ENCODE peak calls at places on chromosomes 13 and 19, in five cellular contexts. Z, L, M, W and D are unnamed samples.

GRCh38 chr13:97130201-97130600 is 91.9 kb upstream of the MBNL2 start:
- DNase-seq in Z (no peak), L (no peak), M (no peak), W (no peak), D (no peak)

GRCh38 chr19:15223649-15224371 is 8.4 kb downstream of the EPHX3 start:
- DNase-seq in Z (no peak), L (no peak), M (peak), W (no peak), D (no peak)

GRCh38 chr19:19554074-19555023 is 16.3 kb downstream of the CILP2 start:
- DNase-seq in Z (no peak), L (no peak), M (peak), W (no peak), D (no peak)

GRCh38 chr19:19459707-19460251 is 54.3 kb downstream of the GATAD2A start:
- DNase-seq in Z (no peak), L (no peak), M (peak), W (no peak), D (no peak)

GRCh38 chr13:44734204-44734707 is 158.1 kb upstream of the TSC22D1 start:
- DNase-seq in Z (no peak), L (peak), M (peak), W (peak), D (no peak)

GRCh38 chr19:12984683-12985048 is 10.6 kb upstream of the NFIX start:
- DNase-seq in Z (no peak), L (no peak), M (no peak), W (no peak), D (no peak)

GRCh38 chr19:55188620-55189019 is 8.5 kb upstream of the SYT5 start:
- DNase-seq in Z (no peak), L (no peak), M (no peak), W (no peak), D (no peak)

GRCh38 chr13:85497652-85498051 is 301.6 kb downstream of the SLITRK6 start:
- DNase-seq in Z (no peak), L (no peak), M (peak), W (no peak), D (peak)

GRCh38 chr19:21022996-21023395 is 2.5 kb downstream of the ZNF430 start:
- DNase-seq in Z (no peak), L (no peak), M (peak), W (no peak), D (peak)

GRCh38 chr19:5224480-5224879 is 116.1 kb downstream of the PTPRS start:
- DNase-seq in Z (no peak), L (no peak), M (no peak), W (no peak), D (no peak)

GRCh38 chr19:38142176-38143035 is 81.6 kb downstream of the DPF1 start:
- DNase-seq in Z (no peak), L (no peak), M (peak), W (peak), D (no peak)

GRCh38 chr19:51784109-51784785 is 10.7 kb upstream of the FPR3 start:
- DNase-seq in Z (no peak), L (no peak), M (peak), W (no peak), D (no peak)

GRCh38 chr19:49490287-49491029 is 3.0 kb downstream of the RPL13A start:
- DNase-seq in Z (no peak), L (no peak), M (no peak), W (no peak), D (no peak)

GRCh38 chr19:22945560-22945959 is 57.4 kb downstream of the ZNF728 start:
- DNase-seq in Z (no peak), L (no peak), M (peak), W (no peak), D (no peak)

GRCh38 chr13:95676100-95676774 is 702 bp upstream of the DNAJC3 start:
- DNase-seq in Z (no peak), L (peak), M (peak), W (peak), D (no peak)

GRCh38 chr19:42422576-42423461 is 4.4 kb downstream of the LIPE start:
- DNase-seq in Z (no peak), L (no peak), M (no peak), W (no peak), D (no peak)

GRCh38 chr13:35743165-35743564 is 266.7 kb upstream of the MAB21L1 start:
- DNase-seq in Z (no peak), L (no peak), M (no peak), W (no peak), D (no peak)
- H3K27ac ChIP-seq in Z (no peak), L (no peak), M (no peak), W (no peak), D (no peak)

GRCh38 chr13:62721893-62722292 is 1306.2 kb upstream of the PCDH20 start:
- DNase-seq in Z (no peak), L (no peak), M (no peak), W (no peak), D (no peak)
- H3K27ac ChIP-seq in Z (no peak), L (no peak), M (no peak), W (no peak), D (no peak)

GRCh38 chr13:109160887-109161669 is 531.7 kb downstream of the MYO16 start:
- DNase-seq in Z (no peak), L (no peak), M (no peak), W (no peak), D (no peak)
- H3K27ac ChIP-seq in Z (no peak), L (no peak), M (no peak), W (no peak), D (peak)

GRCh38 chr13:106701810-106702341 is 133.9 kb upstream of the ARGLU1 start:
- DNase-seq in Z (no peak), L (no peak), M (no peak), W (no peak), D (no peak)
- H3K27ac ChIP-seq in Z (no peak), L (no peak), M (no peak), W (no peak), D (no peak)

DNA sequence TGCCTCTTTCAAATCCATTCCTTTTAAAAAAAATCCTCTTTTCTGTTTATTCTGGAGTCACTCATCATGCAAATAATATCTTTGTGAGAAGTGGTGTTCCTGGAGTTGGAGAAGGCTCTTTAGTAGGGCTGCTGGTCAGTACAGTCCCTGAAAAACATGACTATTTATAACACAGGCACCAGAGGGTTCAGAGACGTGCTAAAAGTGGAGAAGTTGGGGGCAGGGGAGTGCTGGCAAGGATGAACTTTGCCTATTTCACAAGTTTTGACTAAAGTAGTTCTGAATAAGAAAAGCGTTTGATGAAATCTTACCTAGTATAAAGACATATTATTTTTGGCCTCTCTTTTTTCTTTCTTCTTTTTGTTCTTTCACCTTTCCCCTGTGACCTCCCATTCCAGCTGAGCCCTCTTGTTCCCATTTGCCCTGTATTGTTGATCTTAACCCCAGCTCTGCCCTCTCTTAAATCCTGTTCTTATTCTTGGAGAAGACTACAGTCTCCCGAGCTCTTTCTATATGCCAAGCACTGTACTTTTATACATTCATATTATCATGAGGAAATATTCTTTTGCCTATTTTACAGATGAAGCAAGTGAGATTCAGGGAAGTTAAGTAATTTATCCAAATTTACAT is 129.1 kb downstream of the TM9SF2 start:
- DNase-seq in Z (no peak), L (no peak), M (no peak), W (no peak), D (no peak)
- H3K27ac ChIP-seq in Z (no peak), L (no peak), M (no peak), W (no peak), D (no peak)

GRCh38 chr19:30371157-30371845 is 883 bp upstream of the ZNF536 start:
- DNase-seq in Z (no peak), L (no peak), M (no peak), W (no peak), D (no peak)
- H3K27ac ChIP-seq in Z (no peak), L (no peak), M (no peak), W (no peak), D (no peak)

DNA sequence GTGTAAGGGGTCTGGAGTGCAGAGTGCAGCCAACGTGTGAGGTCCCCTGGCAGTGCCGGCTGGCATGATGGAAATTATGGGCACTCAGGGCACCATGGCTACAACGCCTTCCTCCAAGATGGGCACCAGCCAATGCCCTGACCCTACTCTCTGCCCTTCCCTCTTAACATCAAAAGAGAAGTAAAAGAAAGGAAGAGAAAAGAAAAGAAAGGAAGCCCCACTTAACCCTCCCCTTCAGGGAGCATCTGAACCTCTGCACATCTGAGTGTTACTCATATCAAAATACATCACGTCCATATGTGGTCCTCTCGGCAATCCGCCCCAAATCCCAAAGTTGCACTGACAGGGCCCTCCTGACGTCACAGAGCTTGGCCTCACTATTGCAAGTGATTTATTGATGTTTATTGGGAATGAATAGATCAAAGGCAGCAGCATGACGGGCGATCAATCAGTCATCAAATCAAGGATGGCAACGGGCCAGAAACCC is 1.4 kb downstream of the TSHZ3 start:
- DNase-seq in Z (no peak), L (no peak), M (peak), W (no peak), D (no peak)
- H3K27ac ChIP-seq in Z (peak), L (peak), M (peak), W (no peak), D (no peak)

GRCh38 chr13:111219950-111220349 is 100.5 kb upstream of the TEX29 start:
- DNase-seq in Z (no peak), L (no peak), M (peak), W (no peak), D (no peak)
- H3K27ac ChIP-seq in Z (no peak), L (peak), M (peak), W (no peak), D (no peak)